ENCODE peak calls at places on chromosomes 16 and 17, in nine cellular contexts. C is activated T-helper 1 cell treated with Interleukin-2 at 50 U/mL for 16 hours; Y is activated T-cell treated with anti-CD3 and anti-CD28 coated beads, Interleukin-2, amount 50 U/mL, for 1 hour; Z is BJ; L is HT1080; O is CD4-positive, CD25-positive, alpha-beta regulatory T cell; Q is heart left ventricle; F is stomach; S is stimulated activated CD8-positive, alpha-beta memory T cell treated with anti-CD3 and anti-CD28 coated beads, Interleukin-15, amount 100 ng/mL, for 48 hours. I is an unnamed sample.

GRCh38 chr17:61221597-61222471 is 177.8 kb upstream of the TBX2 start:
- DNase-seq in C (no peak), Y (no peak), Z (no peak), L (no peak), O (no peak), Q (no peak), F (no peak), S (no peak), I (peak; percentile 36)

GRCh38 chr16:27226476-27226875 is 23.1 kb downstream of the KDM8 start:
- DNase-seq in C (no peak), Y (no peak), Z (no peak), L (no peak), O (no peak), Q (peak; percentile 57), F (no peak), S (no peak), I (no peak)

GRCh38 chr17:81210868-81211267 is 11.9 kb downstream of the CEP131 start:
- DNase-seq in C (no peak), Y (no peak), Z (no peak), L (no peak), O (no peak), Q (peak; percentile 53), F (no peak), S (no peak), I (no peak)

GRCh38 chr17:82330322-82331239 is 3.0 kb downstream of the SECTM1 start:
- DNase-seq in C (no peak), Y (no peak), Z (no peak), L (peak; percentile 62), O (no peak), Q (no peak), F (no peak), S (no peak), I (no peak)

GRCh38 chr17:58677204-58677880 is 14.5 kb downstream of the TEX14 start:
- DNase-seq in C (no peak), Y (no peak), Z (no peak), L (peak; percentile 56), O (no peak), Q (no peak), F (no peak), S (no peak), I (no peak)

GRCh38 chr16:2969545-2970521 is 685 bp downstream of the PAQR4 start:
- DNase-seq in C (peak; percentile 48), Y (peak; percentile 73), Z (no peak), L (peak; percentile 78), O (peak; percentile 48), Q (peak; percentile 85), F (peak; percentile 69), S (peak; percentile 83), I (peak; percentile 51)

GRCh38 chr16:54066451-54067056 is 220.0 kb downstream of the IRX3 start:
- DNase-seq in C (no peak), Y (no peak), Z (no peak), L (peak; percentile 74), O (no peak), Q (no peak), F (no peak), S (no peak), I (no peak)

GRCh38 chr17:80955078-80955477 is 36.6 kb upstream of the CHMP6 start:
- DNase-seq in C (no peak), Y (no peak), Z (no peak), L (no peak), O (no peak), Q (peak; percentile 10), F (no peak), S (no peak), I (no peak)

GRCh38 chr16:26951950-26952349 is 114.8 kb upstream of the C16orf82 start:
- DNase-seq in C (no peak), Y (no peak), Z (no peak), L (no peak), O (no peak), Q (no peak), F (no peak), S (no peak), I (no peak)

GRCh38 chr16:86768231-86768791 is 190.0 kb downstream of the FOXL1 start:
- DNase-seq in C (no peak), Y (no peak), Z (no peak), L (no peak), O (no peak), Q (no peak), F (no peak), S (no peak), I (no peak)

GRCh38 chr17:45052052-45052772 is 780 bp upstream of the DCAKD start:
- DNase-seq in C (peak; percentile 27), Y (peak; percentile 42), Z (no peak), L (peak; percentile 43), O (peak; percentile 35), Q (no peak), F (peak; percentile 53), S (peak; percentile 26), I (peak; percentile 54)

GRCh38 chr17:63395075-63395815 is 50.9 kb downstream of the CYB561 start:
- DNase-seq in C (no peak), Y (no peak), Z (peak; percentile 64), L (no peak), O (no peak), Q (no peak), F (no peak), S (no peak), I (no peak)

GRCh38 chr16:84124529-84125073 is 7.9 kb upstream of the MBTPS1 start:
- DNase-seq in C (no peak), Y (no peak), Z (no peak), L (no peak), O (no peak), Q (no peak), F (no peak), S (no peak), I (no peak)

GRCh38 chr16:10385725-10386516 is at the start of gene ATF7IP2:
- DNase-seq in C (peak; percentile 71), Y (peak; percentile 83), Z (peak; percentile 67), L (peak; percentile 85), O (peak; percentile 78), Q (peak; percentile 95), F (peak; percentile 89), S (peak; percentile 90), I (peak; percentile 86)

GRCh38 chr17:39794249-39794970 is 56.7 kb downstream of the GRB7 start:
- DNase-seq in C (no peak), Y (no peak), Z (no peak), L (no peak), O (no peak), Q (no peak), F (peak; percentile 37), S (no peak), I (no peak)

GRCh38 chr17:37064956-37065355 is 116.2 kb downstream of the AATF start:
- DNase-seq in C (no peak), Y (no peak), Z (no peak), L (no peak), O (no peak), Q (no peak), F (no peak), S (no peak), I (no peak)

GRCh38 chr16:77306050-77306616 is 106.9 kb downstream of the SYCE1L start:
- DNase-seq in C (no peak), Y (no peak), Z (no peak), L (no peak), O (no peak), Q (no peak), F (no peak), S (no peak), I (peak; percentile 9)

GRCh38 chr16:68399456-68399855 is 48.9 kb downstream of the SMPD3 start:
- DNase-seq in C (no peak), Y (peak; percentile 2), Z (no peak), L (peak; percentile 10), O (no peak), Q (peak; percentile 20), F (no peak), S (no peak), I (no peak)

GRCh38 chr17:75036643-75037268 is 10.0 kb downstream of the ATP5PD start:
- DNase-seq in C (peak; percentile 85), Y (peak; percentile 88), Z (no peak), L (no peak), O (peak; percentile 82), Q (peak; percentile 91), F (peak; percentile 85), S (peak; percentile 70), I (peak; percentile 6)

GRCh38 chr17:63919311-63919723 is 678 bp upstream of the GH1 start:
- DNase-seq in C (peak; percentile 51), Y (peak; percentile 72), Z (no peak), L (peak; percentile 51), O (peak; percentile 61), Q (no peak), F (peak; percentile 63), S (peak; percentile 47), I (peak; percentile 77)

GRCh38 chr17:39339272-39339671 is 62.2 kb downstream of the FBXL20 start:
- DNase-seq in C (no peak), Y (no peak), Z (no peak), L (no peak), O (no peak), Q (no peak), F (no peak), S (no peak), I (no peak)

GRCh38 chr16:6777624-6778023 is 555.0 kb upstream of the RBFOX1 start:
- DNase-seq in C (no peak), Y (no peak), Z (no peak), L (no peak), O (no peak), Q (no peak), F (no peak), S (no peak), I (no peak)

GRCh38 chr16:11565665-11566064 is 21.1 kb downstream of the LITAF start:
- DNase-seq in C (no peak), Y (peak; percentile 16), Z (no peak), L (no peak), O (no peak), Q (no peak), F (no peak), S (no peak), I (no peak)

GRCh38 chr17:57927048-57927723 is 28.0 kb downstream of the CUEDC1 start:
- DNase-seq in C (no peak), Y (no peak), Z (peak; percentile 53), L (peak; percentile 74), O (no peak), Q (no peak), F (peak; percentile 53), S (no peak), I (no peak)

GRCh38 chr17:32563583-32563982 is 76.8 kb downstream of the CDK5R1 start:
- DNase-seq in C (no peak), Y (no peak), Z (no peak), L (no peak), O (no peak), Q (no peak), F (peak; percentile 71), S (no peak), I (no peak)

GRCh38 chr17:30344283-30345088 is 10.6 kb upstream of the TMIGD1 start:
- DNase-seq in C (no peak), Y (no peak), Z (no peak), L (no peak), O (no peak), Q (peak; percentile 67), F (peak; percentile 71), S (no peak), I (no peak)

GRCh38 chr17:40168262-40168832 is 8.9 kb upstream of the RAPGEFL1 start:
- DNase-seq in C (no peak), Y (peak; percentile 29), Z (no peak), L (peak; percentile 60), O (peak; percentile 18), Q (no peak), F (peak; percentile 49), S (no peak), I (peak; percentile 54)

GRCh38 chr17:14464741-14465140 is 163.9 kb downstream of the HS3ST3B1 start:
- DNase-seq in C (no peak), Y (no peak), Z (peak; percentile 86), L (no peak), O (no peak), Q (no peak), F (no peak), S (no peak), I (no peak)

GRCh38 chr17:28326114-28326513 is 7.1 kb downstream of the TMEM97 start:
- DNase-seq in C (no peak), Y (no peak), Z (no peak), L (no peak), O (no peak), Q (no peak), F (peak; percentile 52), S (no peak), I (no peak)

GRCh38 chr16:53083123-53083522 is 28.3 kb downstream of the CHD9 start:
- DNase-seq in C (no peak), Y (no peak), Z (no peak), L (peak; percentile 17), O (no peak), Q (no peak), F (no peak), S (no peak), I (no peak)

GRCh38 chr17:60627113-60627512 is 27.1 kb downstream of the PPM1D start:
- DNase-seq in C (no peak), Y (no peak), Z (no peak), L (no peak), O (no peak), Q (no peak), F (no peak), S (no peak), I (no peak)

I was measured in immature natural killer cell.